ENCODE peak calls at places on chromosome 16, in nine cellular contexts. X, V, Z, U, C, E, D, G and H are unnamed samples. For H3K36me3, the result is how much of the 10 kb centered on the place peaks cover.

GRCh38 chr16:56715128-56715527 is 14.8 kb upstream of the NUP93 start:
- DNase-seq in X (peak), V (no peak), Z (no peak), U (no peak), C (no peak), E (no peak), D (no peak), G (no peak), H (no peak)

GRCh38 chr16:54722210-54722676 is 208.4 kb upstream of the IRX5 start:
- DNase-seq in X (no peak), V (no peak), Z (no peak), U (no peak), C (no peak), E (no peak), D (no peak), G (no peak), H (no peak)

GRCh38 chr16:30127994-30128393 is 5.0 kb upstream of the MAPK3 start:
- DNase-seq in X (no peak), V (no peak), Z (no peak), U (no peak), C (no peak), E (no peak), D (no peak), G (no peak), H (no peak)

GRCh38 chr16:1981398-1981836 is at the start of gene NOXO1:
- DNase-seq in X (no peak), V (no peak), Z (no peak), U (no peak), C (no peak), E (no peak), D (no peak), G (no peak), H (peak)

GRCh38 chr16:61780161-61780560 is 256.1 kb downstream of the CDH8 start:
- DNase-seq in X (peak), V (no peak), Z (no peak), U (no peak), C (no peak), E (no peak), D (no peak), G (no peak), H (no peak)

GRCh38 chr16:69318911-69319289 is 7.8 kb downstream of the VPS4A start:
- DNase-seq in X (peak), V (no peak), Z (no peak), U (no peak), C (no peak), E (no peak), D (peak), G (no peak), H (no peak)

GRCh38 chr16:3587547-3588110 is 10.4 kb upstream of the NLRC3 start:
- DNase-seq in X (no peak), V (no peak), Z (no peak), U (no peak), C (no peak), E (no peak), D (no peak), G (no peak), H (no peak)

GRCh38 chr16:64791756-64792155 is 330.1 kb downstream of the CDH11 start:
- DNase-seq in X (no peak), V (no peak), Z (no peak), U (no peak), C (no peak), E (no peak), D (no peak), G (no peak), H (no peak)

GRCh38 chr16:1379054-1379862 is 27.5 kb downstream of the GNPTG start:
- DNase-seq in X (peak), V (no peak), Z (peak), U (peak), C (peak), E (peak), D (peak), G (peak), H (peak)

GRCh38 chr16:52496051-52496876 is 50.7 kb downstream of the TOX3 start:
- DNase-seq in X (no peak), V (no peak), Z (no peak), U (no peak), C (no peak), E (no peak), D (no peak), G (no peak), H (no peak)
- TF ChIP-seq EP300 in X (no peak), V (no peak), Z (no peak), U (no peak), C (no peak), E (no peak), D (no peak), G (no peak), H (no peak)

GRCh38 chr16:16111639-16112038 is 111.7 kb downstream of the ABCC6 start:
- DNase-seq in X (no peak), V (no peak), Z (no peak), U (no peak), C (no peak), E (no peak), D (no peak), G (no peak), H (no peak)
- H3K36me3 ChIP-seq in X (under half), V (under half), Z (half or more), U (under half), C (half or more), E (under half), D (under half), G (half or more), H (under half)

GRCh38 chr16:58548378-58548777 is 33.1 kb downstream of the SETD6 start:
- DNase-seq in X (no peak), V (no peak), Z (no peak), U (no peak), C (no peak), E (no peak), D (no peak), G (no peak), H (no peak)

DNA sequence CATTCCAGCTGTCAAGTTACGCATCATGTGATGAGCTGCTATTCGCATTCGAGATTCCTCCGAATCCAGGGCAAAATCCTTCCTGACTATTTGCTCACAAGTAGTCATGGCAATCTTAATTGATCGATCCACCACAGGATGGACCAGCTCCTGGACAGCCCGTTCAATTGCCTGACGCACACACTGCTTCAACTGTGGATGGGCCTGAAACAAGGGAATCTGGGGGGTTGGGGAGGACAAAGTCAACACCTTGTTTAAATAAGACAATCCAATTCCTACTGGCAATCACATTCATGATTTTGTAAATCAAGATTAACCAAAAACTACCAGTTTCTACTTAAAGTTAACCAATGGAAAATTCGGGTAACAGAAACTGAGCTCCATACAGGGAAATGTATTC is 28.4 kb downstream of the SETD6 start:
- DNase-seq in X (no peak), V (no peak), Z (no peak), U (no peak), C (no peak), E (no peak), D (no peak), G (no peak), H (no peak)
- TF ChIP-seq CTCF in X (no peak), V (no peak), Z (no peak), U (no peak), C (no peak), E (no peak), D (no peak), G (no peak), H (no peak)

GRCh38 chr16:88067530-88068411 is 116.5 kb downstream of the BANP start:
- DNase-seq in X (no peak), V (no peak), Z (no peak), U (no peak), C (no peak), E (no peak), D (peak), G (no peak), H (no peak)

GRCh38 chr16:88069397-88070168 is 118.3 kb downstream of the BANP start:
- DNase-seq in X (no peak), V (peak), Z (no peak), U (no peak), C (peak), E (no peak), D (peak), G (no peak), H (peak)

GRCh38 chr16:88066680-88067529 is 115.7 kb downstream of the BANP start:
- DNase-seq in X (no peak), V (no peak), Z (no peak), U (no peak), C (no peak), E (no peak), D (no peak), G (no peak), H (no peak)

GRCh38 chr16:88070341-88070740 is 119.1 kb downstream of the BANP start:
- DNase-seq in X (no peak), V (no peak), Z (no peak), U (no peak), C (no peak), E (no peak), D (peak), G (no peak), H (no peak)

GRCh38 chr16:88068476-88069396 is 117.5 kb downstream of the BANP start:
- DNase-seq in X (no peak), V (no peak), Z (no peak), U (no peak), C (no peak), E (no peak), D (peak), G (no peak), H (no peak)
- TF ChIP-seq EP300 in X (no peak), V (no peak), Z (no peak), U (no peak), C (no peak), E (no peak), D (no peak), G (no peak), H (no peak)

GRCh38 chr16:46796764-46797269 is 34.2 kb downstream of the C16orf87 start:
- DNase-seq in X (no peak), V (no peak), Z (no peak), U (no peak), C (no peak), E (no peak), D (no peak), G (no peak), H (no peak)

GRCh38 chr16:46801428-46802049 is 29.4 kb downstream of the C16orf87 start:
- DNase-seq in X (peak), V (no peak), Z (no peak), U (no peak), C (no peak), E (no peak), D (no peak), G (no peak), H (no peak)

GRCh38 chr16:46803373-46803772 is 27.6 kb downstream of the C16orf87 start:
- DNase-seq in X (no peak), V (no peak), Z (no peak), U (no peak), C (no peak), E (no peak), D (no peak), G (no peak), H (no peak)

GRCh38 chr16:46800494-46800893 is 30.5 kb downstream of the C16orf87 start:
- DNase-seq in X (no peak), V (no peak), Z (no peak), U (no peak), C (no peak), E (no peak), D (no peak), G (no peak), H (no peak)
- H3K36me3 ChIP-seq in X (under half), V (under half), Z (under half), U (under half), C (under half), E (under half), D (under half), G (under half), H (under half)

DNA sequence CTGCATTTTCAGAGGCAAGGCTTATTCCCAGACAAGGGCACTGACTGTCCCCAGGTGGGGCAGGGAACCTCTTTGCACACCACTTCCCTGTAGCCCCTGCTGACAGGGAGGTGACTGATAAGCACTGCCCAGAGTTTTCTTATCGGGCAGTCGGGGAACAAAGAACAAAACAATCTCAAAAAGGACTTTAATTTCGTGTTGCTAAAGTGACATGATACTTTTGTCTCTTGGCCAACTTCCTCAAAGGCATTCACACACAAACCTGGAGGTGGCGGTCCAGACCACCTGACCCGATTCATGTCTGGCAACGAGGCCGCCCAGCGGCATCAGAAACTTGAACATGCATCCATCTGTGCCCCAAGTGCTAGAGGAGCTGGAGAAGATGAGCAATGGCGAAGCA is 28.9 kb downstream of the ZDHHC7 start:
- DNase-seq in X (no peak), V (no peak), Z (no peak), U (no peak), C (peak), E (no peak), D (no peak), G (peak), H (peak)
- TF ChIP-seq CTCF in X (no peak), V (peak), Z (no peak), U (no peak), C (no peak), E (no peak), D (no peak), G (peak), H (no peak)

GRCh38 chr16:17446661-17447060 is 24.1 kb downstream of the XYLT1 start:
- DNase-seq in X (no peak), V (no peak), Z (no peak), U (peak), C (no peak), E (no peak), D (no peak), G (no peak), H (no peak)

GRCh38 chr16:17450291-17450690 is 20.5 kb downstream of the XYLT1 start:
- DNase-seq in X (no peak), V (no peak), Z (no peak), U (no peak), C (no peak), E (no peak), D (no peak), G (no peak), H (no peak)

GRCh38 chr16:17447273-17447672 is 23.5 kb downstream of the XYLT1 start:
- DNase-seq in X (no peak), V (no peak), Z (no peak), U (no peak), C (no peak), E (no peak), D (no peak), G (no peak), H (no peak)

GRCh38 chr16:17451835-17452234 is 18.9 kb downstream of the XYLT1 start:
- DNase-seq in X (no peak), V (no peak), Z (no peak), U (no peak), C (no peak), E (no peak), D (no peak), G (no peak), H (no peak)

GRCh38 chr16:17448640-17449638 is 21.8 kb downstream of the XYLT1 start:
- DNase-seq in X (peak), V (no peak), Z (no peak), U (no peak), C (no peak), E (no peak), D (no peak), G (no peak), H (peak)
- TF ChIP-seq EP300 in X (no peak), V (no peak), Z (no peak), U (no peak), C (no peak), E (peak), D (no peak), G (no peak), H (no peak)

DNA sequence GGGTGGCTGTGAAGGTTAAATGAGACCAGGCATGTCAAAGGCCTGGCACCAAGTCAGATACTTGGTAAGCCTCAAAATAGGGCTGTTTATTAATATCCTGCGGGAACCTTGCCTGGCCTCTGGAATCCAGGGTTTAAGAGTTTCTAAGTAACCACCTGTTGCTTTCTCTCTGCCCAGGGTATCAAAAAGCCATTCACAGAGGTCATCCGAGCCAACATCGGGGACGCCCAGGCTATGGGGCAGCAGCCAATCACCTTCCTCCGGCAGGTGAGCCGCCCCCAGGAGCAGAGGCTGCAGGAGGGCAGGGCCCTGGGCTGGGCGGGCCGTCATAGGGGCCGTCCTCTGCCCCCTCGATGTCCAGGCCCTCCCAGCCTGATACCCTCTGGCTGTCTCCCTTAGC is 13.3 kb downstream of the GPT2 start:
- DNase-seq in X (no peak), V (no peak), Z (no peak), U (no peak), C (no peak), E (no peak), D (no peak), G (no peak), H (no peak)
- H3K36me3 ChIP-seq in X (under half), V (under half), Z (under half), U (under half), C (under half), E (under half), D (under half), G (under half), H (under half)

DNA sequence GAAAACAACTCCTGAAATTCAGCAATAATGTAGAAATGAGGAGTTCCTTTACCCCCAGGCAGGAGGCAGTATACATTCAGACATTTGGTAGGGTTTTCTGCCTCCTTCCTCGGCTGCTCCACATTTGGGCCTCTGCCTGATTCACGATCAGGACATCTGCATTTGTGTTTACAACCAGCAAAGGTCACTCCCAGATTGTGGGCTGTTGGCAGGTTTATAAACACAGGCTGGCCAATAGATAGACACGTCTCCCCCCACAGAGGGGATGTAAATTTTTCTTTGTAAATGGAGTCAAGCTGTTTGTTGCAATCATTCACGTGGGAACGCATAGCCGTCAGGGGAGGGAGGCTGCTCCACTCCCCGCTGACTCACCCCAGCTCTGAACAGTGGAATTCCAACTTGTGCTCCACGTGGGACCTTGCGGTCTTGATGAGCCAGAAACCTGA is 252.1 kb upstream of the N4BP1 start:
- DNase-seq in X (no peak), V (no peak), Z (no peak), U (no peak), C (no peak), E (no peak), D (no peak), G (no peak), H (peak)
- TF ChIP-seq CTCF in X (peak), V (peak), Z (no peak), U (no peak), C (no peak), E (no peak), D (peak), G (peak), H (no peak)